ENCODE peak calls at places on chromosomes 7 and 10, in five cellular contexts. Y, X, O, W and T are unnamed samples. For H3K9me3, the result is how much of the 10 kb centered on the place peaks cover.

GRCh38 chr7:68562323-68562899 is 1035.9 kb upstream of the AUTS2 start:
- DNase-seq in X (no peak), Y (no peak), O (no peak), W (no peak), T (no peak)

GRCh38 chr7:111796671-111797070 is 234.4 kb upstream of the IMMP2L start:
- DNase-seq in W (peak), Y (no peak), X (no peak), O (no peak), T (no peak)

GRCh38 chr10:16843252-16843870 is 26.1 kb upstream of the RSU1 start:
- DNase-seq in O (peak), W (peak), X (no peak), Y (no peak), T (peak)

GRCh38 chr10:107163086-107163880 is 1.2 kb downstream of the SORCS1 start:
- DNase-seq in X (no peak), W (peak), Y (no peak), O (peak), T (no peak)

GRCh38 chr7:132380065-132380464 is 196.2 kb downstream of the PLXNA4 start:
- DNase-seq in Y (no peak), O (peak), W (no peak), X (no peak), T (peak)

GRCh38 chr7:90705391-90706066 is 109.4 kb downstream of the CDK14 start:
- DNase-seq in Y (no peak), W (no peak), O (no peak), X (no peak), T (no peak)

GRCh38 chr7:133119067-133119466 is 37.2 kb upstream of the CHCHD3 start:
- DNase-seq in X (no peak), W (no peak), O (no peak), Y (no peak), T (no peak)

GRCh38 chr10:62613429-62613828 is 191.1 kb upstream of the ADO start:
- DNase-seq in O (no peak), Y (no peak), W (peak), X (no peak), T (no peak)

GRCh38 chr7:130721486-130722277 is 12.3 kb downstream of the KLF14 start:
- DNase-seq in O (peak), W (peak), X (no peak), Y (peak), T (peak)

GRCh38 chr7:106599343-106599698 is 61.6 kb downstream of the CCDC71L start:
- DNase-seq in W (no peak), Y (no peak), O (peak), X (no peak), T (peak)

GRCh38 chr7:8261711-8262695 is at the start of gene ICA1:
- DNase-seq in W (peak), O (peak), Y (peak), X (no peak), T (peak)

GRCh38 chr10:34906021-34906965 is 91.2 kb upstream of the PARD3 start:
- DNase-seq in W (no peak), O (no peak), X (no peak), Y (peak), T (peak)

GRCh38 chr7:378041-378420 is 88.1 kb downstream of the FOXL3 start:
- DNase-seq in O (no peak), Y (peak), W (no peak), X (peak), T (no peak)

GRCh38 chr10:95600158-95600557 is 39.0 kb upstream of the SORBS1 start:
- DNase-seq in X (no peak), W (no peak), O (no peak), Y (no peak), T (no peak)

GRCh38 chr10:103712898-103713498 is 142.4 kb downstream of the SH3PXD2A start:
- DNase-seq in O (peak), Y (peak), X (peak), W (peak), T (peak)

GRCh38 chr7:4960363-4960762 is 1.4 kb upstream of the MMD2 start:
- DNase-seq in X (no peak), W (no peak), Y (no peak), O (no peak), T (no peak)

GRCh38 chr10:60739581-60739980 is 38.7 kb upstream of the CDK1 start:
- DNase-seq in O (no peak), Y (no peak), X (no peak), W (no peak), T (no peak)

GRCh38 chr7:11272352-11272751 is 298.7 kb downstream of the PHF14 start:
- DNase-seq in X (no peak), Y (no peak), W (no peak), O (no peak), T (no peak)

GRCh38 chr10:112839928-112840654 is 110.0 kb upstream of the TCF7L2 start:
- DNase-seq in Y (no peak), O (no peak), W (no peak), X (no peak), T (no peak)

GRCh38 chr7:96414931-96415292 is 93.0 kb upstream of the SLC25A13 start:
- DNase-seq in X (no peak), O (peak), Y (no peak), W (peak), T (peak)

GRCh38 chr7:128247640-128248194 is 6.6 kb downstream of the LEP start:
- DNase-seq in Y (no peak), W (peak), O (no peak), X (no peak), T (no peak)

GRCh38 chr10:33387720-33388119 is 53.3 kb upstream of the NRP1 start:
- DNase-seq in W (no peak), O (no peak), Y (no peak), X (no peak), T (no peak)

GRCh38 chr7:66301249-66301648 is 96.1 kb downstream of the TPST1 start:
- DNase-seq in O (no peak), X (no peak), Y (no peak), W (no peak), T (no peak)

GRCh38 chr7:155543011-155543881 is 3.1 kb downstream of the CNPY1 start:
- DNase-seq in W (no peak), Y (no peak), O (no peak), X (no peak), T (no peak)

GRCh38 chr10:124543971-124544370 is 82.3 kb downstream of the LHPP start:
- DNase-seq in O (no peak), W (no peak), X (no peak), Y (no peak), T (no peak)

DNA sequence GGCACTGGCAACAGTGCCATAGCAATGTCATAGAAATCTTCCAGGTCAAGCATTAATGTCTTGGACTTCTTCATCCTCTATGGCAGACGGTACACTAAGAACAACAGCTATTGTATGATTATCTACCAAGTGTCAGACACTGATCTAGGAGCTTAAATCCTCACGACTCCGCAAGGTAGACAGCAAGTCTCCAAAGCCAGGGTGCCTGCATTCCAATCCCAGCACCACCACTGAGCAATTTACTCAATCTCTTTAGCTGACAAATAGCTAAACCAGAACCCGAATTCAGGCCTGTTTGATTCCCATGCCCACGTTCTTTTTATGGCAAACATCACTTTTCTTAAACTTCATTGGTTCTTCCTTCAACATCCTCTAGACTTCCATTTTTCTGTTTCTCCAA is 31.8 kb downstream of the DNMBP start:
- DNase-seq in O (no peak), X (no peak), W (peak), Y (no peak), T (no peak)
- H3K4me3 ChIP-seq in O (no peak), X (no peak), W (peak), Y (no peak), T (no peak)

GRCh38 chr7:45663167-45663921 is 89.2 kb downstream of the ADCY1 start:
- DNase-seq in W (peak), O (peak), X (no peak), Y (no peak), T (no peak)
- H3K9me3 ChIP-seq in W (under half), O (under half), X (under half), Y (under half), T (under half)

GRCh38 chr7:139771001-139771956 is 6.5 kb downstream of the HIPK2 start:
- DNase-seq in W (peak), X (no peak), O (no peak), Y (no peak), T (no peak)

GRCh38 chr7:139773372-139773771 is 4.4 kb downstream of the HIPK2 start:
- DNase-seq in W (no peak), O (no peak), Y (no peak), X (no peak), T (no peak)

GRCh38 chr7:139772837-139773236 is 5.0 kb downstream of the HIPK2 start:
- DNase-seq in X (no peak), W (no peak), Y (no peak), O (no peak), T (no peak)

GRCh38 chr7:139774376-139774775 is 3.4 kb downstream of the HIPK2 start:
- DNase-seq in X (no peak), W (peak), O (no peak), Y (no peak), T (no peak)

GRCh38 chr7:139772115-139772514 is 5.7 kb downstream of the HIPK2 start:
- DNase-seq in Y (no peak), W (no peak), O (no peak), X (no peak), T (no peak)
- H3K4me3 ChIP-seq in Y (peak), W (no peak), O (no peak), X (no peak), T (no peak)

GRCh38 chr7:72411419-72411818 is 719 bp downstream of the CALN1 start:
- DNase-seq in Y (no peak), W (no peak), X (no peak), O (no peak), T (no peak)

GRCh38 chr7:72406820-72407403 is 5.2 kb downstream of the CALN1 start:
- DNase-seq in X (no peak), W (no peak), O (no peak), Y (no peak), T (no peak)

GRCh38 chr7:72409638-72410015 is 2.5 kb downstream of the CALN1 start:
- DNase-seq in O (no peak), X (no peak), W (no peak), Y (no peak), T (no peak)

GRCh38 chr7:72405871-72406270 is 6.3 kb downstream of the CALN1 start:
- DNase-seq in O (no peak), Y (no peak), X (no peak), W (no peak), T (no peak)

DNA sequence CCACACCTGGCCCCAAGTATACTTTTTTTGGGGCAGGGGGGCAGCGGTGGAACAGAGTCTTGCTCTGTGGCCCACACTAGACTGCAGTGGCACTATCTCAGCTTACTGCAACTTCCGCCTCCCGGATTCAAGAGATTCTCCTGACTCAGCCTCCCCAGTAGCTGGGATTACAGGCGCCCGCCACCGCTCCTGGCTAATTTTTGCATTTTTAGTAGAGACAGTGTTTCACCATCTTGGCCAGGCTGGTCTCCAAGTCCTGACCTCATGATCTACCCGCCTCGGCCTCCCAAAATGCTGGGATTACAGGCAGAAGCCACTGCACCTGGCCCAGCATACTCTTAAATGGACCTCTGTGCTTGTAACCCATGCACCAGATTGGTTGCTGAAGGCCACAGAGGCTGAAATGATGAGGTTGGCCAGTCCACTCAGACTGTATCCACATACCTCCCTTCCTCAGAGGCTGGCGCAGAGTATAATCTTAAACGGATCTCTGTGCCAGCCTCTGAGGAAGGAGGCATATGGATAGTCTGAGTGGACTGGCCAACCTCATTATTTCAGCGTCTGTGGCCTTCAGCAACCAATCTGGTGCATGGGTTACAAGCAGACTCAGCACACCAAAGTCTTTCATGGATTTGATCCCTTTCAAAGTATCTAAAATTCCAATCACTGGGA is 3.0 kb downstream of the CALN1 start:
- DNase-seq in O (no peak), Y (no peak), X (no peak), W (no peak), T (no peak)
- H3K9me3 ChIP-seq in O (under half), Y (under half), X (under half), W (under half), T (under half)

DNA sequence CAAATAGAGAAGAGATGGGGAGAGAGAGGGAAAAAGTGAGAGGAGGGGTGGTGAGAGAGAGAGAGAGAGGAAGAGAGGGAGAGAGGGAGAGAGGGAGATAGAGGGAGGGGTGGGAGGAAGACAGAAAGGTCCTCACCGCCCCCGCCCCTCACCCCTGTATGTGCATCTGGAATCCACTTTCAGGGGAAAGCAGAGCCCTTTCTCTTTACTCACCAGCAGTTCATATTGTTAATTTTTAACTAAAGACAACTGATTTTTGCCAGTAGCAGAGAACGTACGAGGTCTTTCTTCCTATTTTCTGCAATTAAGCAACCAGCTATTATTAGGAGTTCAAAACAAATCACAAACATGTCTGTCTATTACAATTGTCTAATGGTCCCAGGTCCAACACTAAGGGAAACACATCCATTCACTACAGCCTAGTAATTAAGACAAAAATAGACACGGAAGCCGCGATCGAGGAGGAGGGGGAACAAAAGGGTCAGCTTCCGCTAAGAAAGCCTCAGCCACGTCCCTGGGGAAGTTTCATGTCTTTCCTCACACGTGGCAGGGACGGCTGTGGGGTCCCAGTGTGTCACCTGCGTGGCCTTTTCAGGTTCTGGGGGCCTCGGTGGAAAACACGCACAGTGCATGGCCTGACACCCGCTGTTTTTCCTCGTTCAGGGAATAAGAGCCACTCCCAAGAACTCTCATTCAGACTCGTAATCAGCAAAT is 572.1 kb downstream of the PTPRN2 start:
- DNase-seq in X (no peak), W (no peak), Y (no peak), O (no peak), T (no peak)
- H3K4me3 ChIP-seq in X (no peak), W (no peak), Y (peak), O (no peak), T (no peak)

DNA sequence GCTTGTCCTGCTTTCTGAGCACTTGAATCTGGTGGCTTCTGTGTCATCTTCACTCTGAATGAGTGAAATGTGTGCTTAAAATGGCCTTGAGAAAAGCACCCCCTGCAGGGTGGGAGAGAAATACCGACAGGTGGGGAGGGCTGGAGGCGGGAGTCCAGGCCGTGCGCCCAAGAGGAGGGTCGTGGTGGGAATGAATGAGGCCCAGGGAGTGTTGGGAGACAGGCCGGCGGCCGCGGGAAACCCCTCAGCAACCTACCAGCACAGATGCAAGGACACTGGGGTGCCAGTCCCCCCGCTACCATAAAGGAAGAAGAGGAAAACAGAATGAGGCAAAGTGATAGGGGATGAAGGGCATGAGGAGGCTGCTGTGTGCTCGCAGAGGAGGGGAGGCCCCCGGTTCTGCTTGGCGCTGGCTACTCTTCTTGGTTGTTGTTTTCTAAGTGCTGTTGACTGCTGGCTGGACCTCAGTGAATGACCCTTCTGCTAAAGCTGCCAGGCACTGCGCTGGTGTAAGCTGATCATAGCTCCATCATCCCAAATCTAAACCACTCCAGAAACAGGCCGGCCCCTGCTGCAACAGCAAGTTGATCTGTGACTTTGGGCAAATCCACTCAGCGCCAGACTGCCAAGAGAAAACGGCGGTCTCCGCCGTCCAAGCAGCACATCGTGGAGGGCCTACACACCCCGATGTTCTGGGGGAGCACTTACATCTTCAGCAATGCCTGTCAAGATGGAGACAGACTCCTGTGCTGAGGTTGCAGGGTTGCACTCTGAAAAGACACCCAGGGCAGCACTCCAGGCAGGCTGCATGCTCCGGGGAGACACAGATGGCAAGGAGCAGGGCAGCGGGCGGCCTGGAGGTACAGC is 378.5 kb downstream of the DNAJB6 start:
- DNase-seq in W (no peak), O (no peak), X (peak), Y (no peak), T (no peak)
- H3K9me3 ChIP-seq in W (under half), O (under half), X (under half), Y (under half), T (under half)

GRCh38 chr7:105015631-105015965 is 1.6 kb downstream of the KMT2E start:
- DNase-seq in W (peak), Y (no peak), O (peak), X (peak), T (no peak)

GRCh38 chr7:105014725-105015630 is 973 bp downstream of the KMT2E start:
- DNase-seq in O (peak), W (peak), X (peak), Y (no peak), T (peak)

GRCh38 chr7:105013818-105014724 is at the start of gene KMT2E:
- DNase-seq in W (peak), Y (peak), O (peak), X (peak), T (peak)

GRCh38 chr7:105017263-105018051 is 3.5 kb downstream of the KMT2E start:
- DNase-seq in W (no peak), O (no peak), Y (no peak), X (no peak), T (no peak)

GRCh38 chr7:105016083-105017075 is 2.4 kb downstream of the KMT2E start:
- DNase-seq in Y (no peak), X (no peak), W (peak), O (no peak), T (no peak)
- H3K4me3 ChIP-seq in Y (peak), X (peak), W (peak), O (peak), T (peak)

DNA sequence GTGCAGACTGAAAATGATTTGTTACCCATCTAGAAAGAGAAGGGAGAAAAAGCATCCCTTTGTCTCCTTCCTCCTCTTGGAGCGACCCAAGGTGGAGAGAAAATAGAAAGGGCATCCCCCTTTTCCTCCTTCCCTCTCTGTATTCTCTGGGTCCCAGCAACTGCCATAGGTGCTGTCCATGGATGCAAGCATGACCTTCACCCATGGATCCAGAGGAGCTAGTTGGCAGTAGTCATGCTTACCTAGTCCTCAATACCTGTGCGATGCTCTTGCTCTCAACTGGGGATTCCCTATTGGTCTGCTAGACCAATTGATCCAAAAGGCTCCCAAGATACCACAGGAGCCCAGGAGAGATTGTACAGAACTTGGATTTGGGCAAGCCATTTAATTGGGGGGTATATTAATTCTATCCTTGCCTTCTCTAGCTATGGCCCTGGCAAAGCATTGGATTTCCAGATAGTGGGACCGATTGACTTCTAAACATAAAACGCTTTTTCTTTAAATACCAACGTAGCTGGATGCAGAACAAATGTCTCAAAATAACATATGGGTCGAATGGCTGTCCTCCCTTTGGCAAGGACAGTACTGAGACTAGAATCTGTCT is 547.8 kb upstream of the IGFBP3 start:
- DNase-seq in O (peak), X (no peak), Y (no peak), W (peak), T (no peak)
- H3K9me3 ChIP-seq in O (under half), X (under half), Y (half or more), W (under half), T (under half)